ENCODE peak calls at places on chromosomes 5 and 9, in nine cellular contexts. X, E, W, K, I, F, M, O and H are unnamed samples.

GRCh38 chr9:113152699-113153098 is 1.9 kb downstream of the SLC31A2 start:
- DNase-seq in X (no peak), E (no peak), W (no peak), K (no peak), I (peak), F (no peak), M (no peak), O (no peak), H (no peak)

GRCh38 chr9:91589101-91589553 is 165.5 kb upstream of the NFIL3 start:
- DNase-seq in X (peak), E (no peak), W (peak), K (no peak), I (no peak), F (peak), M (peak), O (peak), H (peak)

GRCh38 chr9:114450833-114451706 is 54.2 kb downstream of the WHRN start:
- DNase-seq in X (no peak), E (no peak), W (no peak), K (peak), I (no peak), F (no peak), M (no peak), O (no peak), H (no peak)

GRCh38 chr9:69121155-69122085 is 52.7 kb upstream of the TJP2 start:
- DNase-seq in X (no peak), E (peak), W (peak), K (peak), I (peak), F (no peak), M (peak), O (peak), H (no peak)

GRCh38 chr5:36801521-36801920 is 75.0 kb upstream of the NIPBL start:
- DNase-seq in X (no peak), E (no peak), W (no peak), K (no peak), I (no peak), F (no peak), M (no peak), O (no peak), H (no peak)

GRCh38 chr5:170640731-170641588 is 137.1 kb downstream of the KCNIP1 start:
- DNase-seq in X (no peak), E (no peak), W (peak), K (peak), I (no peak), F (no peak), M (no peak), O (no peak), H (no peak)

GRCh38 chr5:141343242-141343952 is at the start of gene PCDHGA3:
- DNase-seq in X (no peak), E (no peak), W (no peak), K (peak), I (no peak), F (peak), M (peak), O (no peak), H (peak)

GRCh38 chr9:86072393-86073016 is 26.9 kb downstream of the GOLM1 start:
- DNase-seq in X (no peak), E (no peak), W (no peak), K (no peak), I (no peak), F (peak), M (peak), O (no peak), H (peak)

GRCh38 chr5:173246135-173246495 is 11.1 kb upstream of the NKX2-5 start:
- DNase-seq in X (no peak), E (peak), W (peak), K (peak), I (no peak), F (no peak), M (no peak), O (no peak), H (no peak)

GRCh38 chr9:14428781-14429230 is 114.9 kb upstream of the NFIB start:
- DNase-seq in X (peak), E (peak), W (no peak), K (peak), I (no peak), F (peak), M (peak), O (peak), H (peak)

GRCh38 chr9:93390953-93391515 is 60.5 kb upstream of the FAM120A start:
- DNase-seq in X (no peak), E (no peak), W (no peak), K (no peak), I (no peak), F (no peak), M (no peak), O (no peak), H (no peak)

GRCh38 chr9:113674436-113674835 is 201.7 kb upstream of the ZNF618 start:
- DNase-seq in X (peak), E (no peak), W (no peak), K (no peak), I (no peak), F (peak), M (peak), O (no peak), H (peak)

GRCh38 chr5:88188458-88189132 is 80.0 kb downstream of the TMEM161B start:
- DNase-seq in X (no peak), E (no peak), W (no peak), K (peak), I (no peak), F (peak), M (peak), O (no peak), H (no peak)

GRCh38 chr9:87491488-87491887 is 6.2 kb upstream of the DAPK1 start:
- DNase-seq in X (no peak), E (no peak), W (no peak), K (no peak), I (no peak), F (no peak), M (no peak), O (no peak), H (no peak)

GRCh38 chr5:142183561-142183960 is 75.0 kb downstream of the NDFIP1 start:
- DNase-seq in X (no peak), E (no peak), W (peak), K (no peak), I (no peak), F (no peak), M (no peak), O (no peak), H (no peak)

GRCh38 chr9:117377046-117377445 is 37.8 kb downstream of the ASTN2 start:
- DNase-seq in X (no peak), E (no peak), W (no peak), K (peak), I (no peak), F (no peak), M (no peak), O (no peak), H (no peak)

GRCh38 chr5:79076819-79077218 is 7.3 kb downstream of the BHMT2 start:
- DNase-seq in X (no peak), E (no peak), W (no peak), K (no peak), I (no peak), F (no peak), M (no peak), O (no peak), H (no peak)

GRCh38 chr5:79077680-79078365 is 8.3 kb downstream of the BHMT2 start:
- DNase-seq in X (no peak), E (no peak), W (no peak), K (no peak), I (no peak), F (peak), M (no peak), O (no peak), H (no peak)

GRCh38 chr5:79081779-79082178 is 12.2 kb downstream of the BHMT2 start:
- DNase-seq in X (no peak), E (no peak), W (no peak), K (no peak), I (no peak), F (no peak), M (no peak), O (no peak), H (no peak)

GRCh38 chr5:79075646-79076426 is 6.3 kb downstream of the BHMT2 start:
- DNase-seq in X (no peak), E (no peak), W (no peak), K (no peak), I (no peak), F (no peak), M (no peak), O (no peak), H (no peak)

GRCh38 chr5:79080804-79081203 is 11.2 kb downstream of the BHMT2 start:
- DNase-seq in X (no peak), E (no peak), W (no peak), K (no peak), I (no peak), F (no peak), M (no peak), O (no peak), H (no peak)
- TF ChIP-seq CTCF in X (no peak), E (no peak), W (no peak), K (no peak), I (no peak), F (no peak), M (no peak), O (no peak), H (no peak)

DNA sequence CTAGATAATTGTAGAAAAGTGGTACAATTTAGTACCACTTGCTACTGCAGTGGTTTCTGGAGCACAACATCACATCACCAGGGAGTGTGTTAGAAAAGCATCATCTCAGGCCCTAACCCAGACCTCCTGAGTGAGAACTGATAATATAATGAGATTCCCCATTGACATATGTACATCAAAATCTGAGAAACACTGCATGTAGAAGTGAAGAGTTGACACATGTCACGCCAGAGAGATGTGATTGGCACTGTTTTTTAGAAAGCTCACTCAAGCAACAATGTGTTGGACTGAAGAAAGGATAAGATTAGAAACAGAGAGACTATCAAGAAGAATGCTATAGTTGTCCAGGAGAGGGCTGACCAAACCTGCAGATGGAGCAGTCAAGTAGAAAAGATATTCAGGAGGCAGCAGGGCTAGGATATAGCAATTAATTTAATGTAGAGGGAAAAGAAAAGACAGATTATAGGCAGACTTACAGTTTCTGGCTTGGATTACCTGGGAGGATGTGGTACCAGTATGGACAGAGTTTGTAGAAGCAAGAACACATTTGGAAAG is 324.4 kb upstream of the ADAMTSL1 start:
- DNase-seq in X (no peak), E (no peak), W (no peak), K (no peak), I (no peak), F (no peak), M (no peak), O (no peak), H (no peak)
- TF ChIP-seq CTCF in X (no peak), E (no peak), W (no peak), K (peak), I (no peak), F (no peak), M (peak), O (no peak), H (no peak)

GRCh38 chr9:99264070-99264469 is 42.0 kb downstream of the SEC61B start:
- DNase-seq in X (no peak), E (no peak), W (no peak), K (peak), I (no peak), F (no peak), M (no peak), O (no peak), H (no peak)
- TF ChIP-seq CTCF in X (peak), E (peak), W (no peak), K (peak), I (peak), F (peak), M (peak), O (no peak), H (peak)

GRCh38 chr5:111746791-111747190 is 10.2 kb downstream of the NREP start:
- DNase-seq in X (no peak), E (no peak), W (no peak), K (no peak), I (no peak), F (peak), M (no peak), O (no peak), H (no peak)
- TF ChIP-seq CTCF in X (no peak), E (no peak), W (no peak), K (no peak), I (no peak), F (no peak), M (no peak), O (no peak), H (no peak)

GRCh38 chr5:35162848-35163770 is 67.2 kb downstream of the PRLR start:
- DNase-seq in X (no peak), E (no peak), W (no peak), K (no peak), I (no peak), F (no peak), M (no peak), O (no peak), H (no peak)

GRCh38 chr5:35171108-35171507 is 59.2 kb downstream of the PRLR start:
- DNase-seq in X (no peak), E (no peak), W (no peak), K (no peak), I (no peak), F (no peak), M (no peak), O (no peak), H (no peak)

GRCh38 chr5:35161637-35162248 is 68.5 kb downstream of the PRLR start:
- DNase-seq in X (no peak), E (no peak), W (no peak), K (no peak), I (no peak), F (no peak), M (no peak), O (no peak), H (no peak)

GRCh38 chr5:35164860-35165542 is 65.3 kb downstream of the PRLR start:
- DNase-seq in X (no peak), E (no peak), W (no peak), K (no peak), I (no peak), F (no peak), M (no peak), O (no peak), H (no peak)

GRCh38 chr5:35166043-35166442 is 64.2 kb downstream of the PRLR start:
- DNase-seq in X (no peak), E (no peak), W (no peak), K (no peak), I (no peak), F (no peak), M (no peak), O (no peak), H (no peak)
- TF ChIP-seq CTCF in X (peak), E (peak), W (no peak), K (peak), I (peak), F (no peak), M (no peak), O (no peak), H (peak)